ENCODE peak calls at places on chromosomes 5 and 9, in six cellular contexts. P, E, R, Y, U and J are unnamed samples.
A peak's percentile ranks its signal among the peaks of the same experiment; 100 is the strongest.

GRCh38 chr9:116476935-116477381 is 210.1 kb upstream of the TRIM32 start:
- DNase-seq in U (no peak), P (no peak), Y (no peak), E (no peak), R (peak; percentile 35), J (no peak)

GRCh38 chr5:64576241-64576640 is 70.4 kb downstream of the RGS7BP start:
- DNase-seq in Y (no peak), E (no peak), R (no peak), P (no peak), U (no peak), J (no peak)

GRCh38 chr9:695252-695651 is 146.2 kb upstream of the DMRT1 start:
- DNase-seq in U (no peak), P (no peak), R (no peak), Y (no peak), E (no peak), J (no peak)

GRCh38 chr5:3218096-3218495 is 377.5 kb upstream of the IRX1 start:
- DNase-seq in P (no peak), E (no peak), Y (no peak), R (no peak), U (no peak), J (no peak)

GRCh38 chr5:179698935-179699639 is at the start of gene CANX:
- DNase-seq in R (no peak), E (no peak), P (no peak), Y (no peak), U (no peak), J (no peak)

GRCh38 chr5:56088967-56089829 is 94.4 kb upstream of the IL6ST start:
- DNase-seq in P (peak; percentile 80), Y (no peak), U (peak; percentile 83), R (peak; percentile 61), E (no peak), J (peak; percentile 43)

GRCh38 chr5:96143450-96143849 is 181.8 kb upstream of the ELL2 start:
- DNase-seq in E (no peak), U (no peak), P (peak; percentile 81), R (no peak), Y (no peak), J (peak; percentile 46)

GRCh38 chr5:127492854-127493738 is 24.3 kb upstream of the PRRC1 start:
- DNase-seq in E (no peak), P (peak; percentile 36), Y (no peak), R (peak; percentile 59), U (peak; percentile 44), J (peak; percentile 17)

GRCh38 chr5:20286512-20286911 is 298.5 kb upstream of the CDH18 start:
- DNase-seq in E (no peak), R (no peak), Y (no peak), P (peak; percentile 58), U (peak; percentile 66), J (peak; percentile 42)

GRCh38 chr9:124339603-124340146 is 75.6 kb downstream of the PSMB7 start:
- DNase-seq in R (no peak), P (no peak), Y (no peak), E (no peak), U (no peak), J (no peak)

GRCh38 chr5:176892663-176893062 is 6.5 kb downstream of the HK3 start:
- DNase-seq in R (no peak), E (no peak), U (no peak), Y (no peak), P (no peak), J (no peak)

GRCh38 chr9:91374939-91375338 is 13.2 kb upstream of the AUH start:
- DNase-seq in E (no peak), R (no peak), U (peak; percentile 87), P (peak; percentile 93), Y (no peak), J (peak; percentile 91)

GRCh38 chr9:131404581-131404980 is 10.7 kb downstream of the PRRC2B start:
- DNase-seq in E (no peak), R (no peak), P (peak; percentile 46), Y (no peak), U (peak; percentile 73), J (no peak)
- TF ChIP-seq CTCF in E (no peak), R (no peak), P (no peak), Y (no peak), U (no peak), J (no peak)

DNA sequence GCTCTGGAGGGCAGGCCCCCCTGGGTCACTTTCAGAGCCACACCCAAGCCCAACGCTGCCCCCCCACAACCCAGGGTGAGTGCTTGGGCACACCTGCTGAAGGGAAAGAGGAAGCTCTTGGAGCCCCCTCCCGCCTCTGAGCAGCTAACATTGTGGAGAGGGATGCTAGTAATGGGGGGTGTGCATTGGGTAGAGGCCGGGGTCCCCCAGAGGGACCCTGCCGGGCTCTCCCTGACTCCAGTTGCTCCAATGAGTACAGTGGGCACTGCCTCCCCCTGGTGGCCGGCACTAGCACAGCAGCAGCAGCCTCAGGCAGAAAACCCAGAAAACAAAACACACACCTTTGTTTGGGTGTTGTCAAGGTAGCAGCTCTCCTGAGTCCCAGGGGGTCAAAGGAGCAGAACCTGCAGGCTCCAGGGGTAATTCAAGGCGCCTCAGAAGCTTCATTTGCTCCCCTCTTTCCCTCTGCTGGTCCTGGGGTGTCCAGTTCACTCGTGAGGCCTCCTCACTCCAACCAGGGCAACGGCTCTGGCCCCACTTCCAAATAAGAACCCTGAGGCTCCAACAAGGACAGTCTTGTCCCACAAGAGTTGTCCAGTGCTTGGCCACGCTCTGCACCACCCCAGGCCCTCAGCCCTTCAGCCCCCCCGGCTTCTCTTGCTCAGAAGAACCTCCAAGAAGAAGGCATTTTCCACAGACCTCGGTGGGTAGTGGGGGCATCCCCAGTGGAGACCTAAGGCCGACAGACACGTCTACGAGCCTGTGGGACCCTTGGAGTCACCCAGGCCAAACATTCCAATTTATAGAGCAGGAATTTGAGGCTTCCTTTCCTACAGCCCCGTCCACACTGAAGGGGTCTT is 16.1 kb downstream of the GBGT1 start:
- DNase-seq in R (peak; percentile 86), E (peak; percentile 89), Y (peak; percentile 94), U (no peak), P (peak; percentile 32), J (peak; percentile 42)
- TF ChIP-seq CTCF in R (peak; percentile 90), E (peak; percentile 96), Y (peak; percentile 95), U (peak; percentile 90), P (peak; percentile 87), J (peak; percentile 98)

GRCh38 chr5:140136624-140137023 is 10.9 kb downstream of the IGIP start:
- DNase-seq in Y (no peak), U (no peak), R (no peak), E (no peak), P (no peak), J (no peak)
- TF ChIP-seq CTCF in Y (no peak), U (no peak), R (no peak), E (no peak), P (no peak), J (no peak)

DNA sequence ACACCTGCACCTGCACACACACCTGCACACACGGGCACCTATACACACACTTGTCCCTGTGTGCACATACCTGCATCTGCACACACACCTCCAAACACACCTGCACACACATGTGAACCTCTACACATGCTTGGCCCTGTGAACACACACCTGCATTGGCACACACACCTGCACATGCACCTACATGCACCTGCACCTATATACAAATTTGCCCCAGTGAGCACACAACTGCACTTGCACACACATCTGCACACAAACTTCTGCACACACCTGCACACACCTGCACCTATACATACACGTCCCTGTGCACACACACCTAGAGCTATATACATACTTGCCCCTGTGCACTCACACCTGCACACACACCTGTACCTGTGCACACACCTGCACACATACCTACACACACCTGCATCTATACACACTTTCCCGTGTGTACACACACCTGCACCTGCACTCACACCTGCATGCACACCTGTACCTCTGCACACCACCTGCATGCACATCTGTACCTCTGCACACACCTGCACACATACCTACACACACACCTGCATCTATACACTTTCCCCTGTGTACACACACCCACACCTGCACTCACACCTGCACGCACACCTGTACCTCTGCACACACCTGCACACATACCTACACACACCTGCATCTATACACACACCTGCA is 21.5 kb upstream of the LPCAT1 start:
- DNase-seq in P (no peak), E (no peak), R (no peak), U (no peak), Y (no peak), J (no peak)
- TF ChIP-seq CTCF in P (no peak), E (no peak), R (no peak), U (no peak), Y (no peak), J (no peak)

GRCh38 chr5:38724301-38725030 is 121.3 kb upstream of the OSMR start:
- DNase-seq in Y (no peak), P (peak; percentile 67), U (peak; percentile 59), E (no peak), R (no peak), J (peak; percentile 25)
- TF ChIP-seq CTCF in Y (no peak), P (peak; percentile 10), U (no peak), E (no peak), R (no peak), J (no peak)

DNA sequence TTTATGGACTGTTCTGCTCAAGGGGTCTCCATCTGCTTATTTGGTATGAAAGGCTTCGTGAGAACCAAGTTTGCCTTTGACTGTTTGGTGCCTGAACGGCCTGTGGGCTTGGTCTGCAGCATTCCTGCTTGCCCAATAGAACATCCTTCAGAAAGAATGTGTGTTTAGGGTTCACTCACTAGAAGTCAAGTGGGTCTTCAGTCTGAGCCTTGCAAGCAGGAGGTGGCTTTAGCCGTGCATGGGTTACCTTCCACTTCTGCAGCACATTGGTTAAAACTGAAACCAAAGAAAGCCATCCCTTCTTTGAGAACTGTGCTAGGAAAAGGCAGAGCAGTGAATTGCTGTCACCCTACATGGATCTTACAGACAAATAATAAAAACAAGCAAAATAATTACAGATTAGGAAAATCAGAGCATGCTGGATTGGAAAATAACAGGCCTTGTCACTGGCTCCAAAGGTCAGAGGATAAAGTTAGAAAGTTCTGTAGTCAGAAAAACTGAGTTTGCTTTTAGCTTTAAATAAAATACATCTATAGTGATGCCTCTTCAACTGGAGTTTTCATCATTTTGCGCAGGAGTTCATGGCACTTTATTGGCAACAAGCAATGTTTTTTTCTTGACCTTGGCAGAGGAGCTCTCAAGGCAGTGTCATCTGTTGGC is 16.6 kb downstream of the WWC1 start:
- DNase-seq in R (no peak), Y (no peak), E (no peak), P (no peak), U (no peak), J (no peak)
- TF ChIP-seq CTCF in R (no peak), Y (no peak), E (no peak), P (no peak), U (no peak), J (no peak)

GRCh38 chr5:98564836-98565235 is 208.6 kb upstream of the RGMB start:
- DNase-seq in E (no peak), Y (no peak), R (no peak), U (no peak), P (peak; percentile 34), J (no peak)
- TF ChIP-seq CTCF in E (no peak), Y (no peak), R (no peak), U (no peak), P (no peak), J (no peak)

GRCh38 chr9:121354141-121354540 is 15.9 kb downstream of the STOM start:
- DNase-seq in R (no peak), E (no peak), P (no peak), Y (no peak), U (no peak), J (no peak)
- TF ChIP-seq CTCF in R (no peak), E (no peak), P (no peak), Y (no peak), U (no peak), J (no peak)

DNA sequence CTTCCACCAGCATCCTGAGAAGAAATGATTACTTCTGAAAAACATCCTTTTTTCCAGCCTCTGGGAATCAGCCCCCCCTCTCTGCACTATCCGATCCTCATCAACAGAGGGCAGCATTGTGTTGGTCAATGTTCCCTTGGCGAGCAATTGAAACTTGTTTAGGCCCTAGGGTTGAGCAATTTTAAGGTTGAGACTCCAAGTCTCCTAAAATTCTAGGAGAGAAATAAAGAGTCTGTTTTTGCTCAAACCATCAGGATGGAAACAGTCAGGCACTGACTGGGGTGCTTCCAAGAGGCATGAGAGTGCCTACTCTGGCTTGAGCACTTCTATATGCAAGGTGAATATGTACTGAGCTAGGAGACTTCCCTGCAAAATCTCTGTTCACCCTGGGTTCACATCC is 12.4 kb upstream of the CYFIP2 start:
- DNase-seq in U (peak; percentile 10), P (peak; percentile 47), E (peak; percentile 60), R (peak; percentile 67), Y (peak; percentile 71), J (peak; percentile 40)
- TF ChIP-seq CTCF in U (peak; percentile 92), P (peak; percentile 93), E (peak; percentile 62), R (peak; percentile 86), Y (peak; percentile 75), J (peak; percentile 88)